ENCODE peak calls at places on chromosomes 5 and 9, in ten cellular contexts. Z is NCI-H1436; O is RPMI7951; G is G401; T is uterus; U is SW480; E is stimulated activated CD4-positive, alpha-beta T cell treated with anti-CD3 and anti-CD28 coated beads, Interleukin-2, amount 100 ng/mL, for 48 hours; K is myocyte; A is iPS DF 19.7; N is NCI-H1105 treated with DMSO at 0.1 percent for 48 hours. V is an unnamed sample.

GRCh38 chr5:45017568-45017967 is 208.8 kb downstream of the MRPS30 start:
- DNase-seq in Z (no peak), O (no peak), A (no peak), K (no peak), U (no peak), E (no peak), T (no peak), G (no peak), N (no peak), V (no peak)

GRCh38 chr5:63053019-63053638 is 474.5 kb downstream of the LRRC70 start:
- DNase-seq in N (no peak), U (no peak), G (no peak), K (no peak), E (no peak), T (no peak), Z (no peak), O (no peak), A (no peak), V (no peak)

GRCh38 chr5:57834829-57835554 is 352.4 kb upstream of the ACTBL2 start:
- DNase-seq in E (no peak), T (no peak), O (no peak), N (peak), Z (no peak), U (no peak), A (peak), K (peak), G (peak), V (no peak)

GRCh38 chr9:136886610-136887597 is 588 bp downstream of the TRAF2 start:
- DNase-seq in Z (no peak), G (no peak), K (peak), O (peak), U (no peak), T (no peak), E (peak), A (no peak), N (no peak), V (no peak)

GRCh38 chr9:33914887-33915286 is 97.9 kb downstream of the UBE2R2 start:
- DNase-seq in T (no peak), U (no peak), Z (no peak), N (no peak), O (no peak), A (no peak), E (no peak), K (no peak), G (no peak), V (no peak)

GRCh38 chr5:16593013-16593412 is 23.8 kb downstream of the RETREG1 start:
- DNase-seq in T (no peak), G (peak), E (no peak), O (peak), A (no peak), K (peak), Z (no peak), U (no peak), N (no peak), V (no peak)

GRCh38 chr5:90983148-90983547 is 400.0 kb downstream of the ARRDC3 start:
- DNase-seq in Z (no peak), U (no peak), T (no peak), A (no peak), K (peak), G (no peak), O (peak), E (no peak), N (no peak), V (no peak)

GRCh38 chr9:38390851-38391250 is 1.7 kb upstream of the ALDH1B1 start:
- DNase-seq in A (no peak), G (no peak), K (no peak), N (no peak), U (no peak), E (no peak), Z (no peak), O (no peak), T (no peak), V (no peak)

GRCh38 chr5:71865202-71865601 is 146.1 kb downstream of the CARTPT start:
- DNase-seq in N (no peak), G (peak), T (no peak), A (no peak), K (no peak), O (peak), E (no peak), U (no peak), Z (no peak), V (no peak)

GRCh38 chr5:55636711-55637110 is 75.4 kb downstream of the SLC38A9 start:
- DNase-seq in O (peak), K (peak), Z (no peak), E (no peak), G (no peak), N (no peak), T (peak), A (no peak), U (no peak), V (no peak)

GRCh38 chr9:97938081-97938644 is at the start of gene HEMGN:
- DNase-seq in E (no peak), K (peak), Z (no peak), T (no peak), U (no peak), O (no peak), A (no peak), N (no peak), G (no peak), V (no peak)

GRCh38 chr5:151082976-151083651 is 2.3 kb upstream of the TNIP1 start:
- DNase-seq in G (no peak), U (peak), A (no peak), O (peak), N (no peak), Z (peak), T (no peak), E (peak), K (peak), V (no peak)

GRCh38 chr5:60497706-60498500 is 202.1 kb downstream of the DEPDC1B start:
- DNase-seq in U (no peak), K (peak), A (no peak), E (no peak), Z (no peak), T (no peak), G (no peak), O (peak), N (no peak), V (no peak)

GRCh38 chr9:115880221-115880620 is 273.4 kb upstream of the PAPPA start:
- DNase-seq in A (no peak), K (no peak), G (no peak), Z (no peak), U (no peak), E (no peak), N (no peak), T (no peak), O (peak), V (no peak)

GRCh38 chr9:21728781-21729180 is 73.7 kb upstream of the MTAP start:
- DNase-seq in E (no peak), N (no peak), G (no peak), A (no peak), K (peak), T (no peak), O (peak), Z (no peak), U (no peak), V (no peak)

GRCh38 chr5:96572864-96573512 is 89.2 kb upstream of the CAST start:
- DNase-seq in G (no peak), A (no peak), O (peak), N (no peak), U (peak), E (no peak), T (no peak), Z (no peak), K (peak), V (no peak)

GRCh38 chr9:135939351-135940265 is 21.6 kb downstream of the UBAC1 start:
- DNase-seq in N (no peak), U (peak), Z (no peak), G (no peak), E (peak), K (no peak), O (peak), A (no peak), T (no peak), V (no peak)

V was measured in T47D.